ENCODE peak calls at places on chromosome 9, in four cellular contexts. B is stomach, T is aorta, J is H9. C is an unnamed sample.

GRCh38 chr9:109556786-109557185 is 58.7 kb upstream of the PTPN3 start:
- DNase-seq in B (no peak), T (no peak), J (no peak), C (no peak)

GRCh38 chr9:84170521-84171141 is 169.9 kb downstream of the SLC28A3 start:
- DNase-seq in B (peak), T (peak), J (peak), C (peak)

GRCh38 chr9:6133346-6134063 is 82.1 kb upstream of the IL33 start:
- DNase-seq in B (no peak), T (no peak), J (no peak), C (no peak)

GRCh38 chr9:70260007-70260443 is 1.2 kb downstream of the SMC5 start:
- DNase-seq in B (no peak), T (peak), J (no peak), C (no peak)

GRCh38 chr9:107638922-107639321 is 149.4 kb upstream of the KLF4 start:
- DNase-seq in B (peak), T (peak), J (no peak), C (no peak)

GRCh38 chr9:91037511-91038482 is 236.2 kb downstream of the SYK start:
- DNase-seq in B (peak), T (peak), J (no peak), C (no peak)

GRCh38 chr9:135245482-135246247 is 158.2 kb downstream of the OLFM1 start:
- DNase-seq in B (no peak), T (peak), J (no peak), C (peak)

GRCh38 chr9:125126019-125126746 is 17.1 kb downstream of the SCAI start:
- DNase-seq in B (peak), T (peak), J (no peak), C (no peak)

GRCh38 chr9:98726735-98727134 is 18.0 kb upstream of the GABBR2 start:
- DNase-seq in B (no peak), T (no peak), J (no peak), C (no peak)

DNA sequence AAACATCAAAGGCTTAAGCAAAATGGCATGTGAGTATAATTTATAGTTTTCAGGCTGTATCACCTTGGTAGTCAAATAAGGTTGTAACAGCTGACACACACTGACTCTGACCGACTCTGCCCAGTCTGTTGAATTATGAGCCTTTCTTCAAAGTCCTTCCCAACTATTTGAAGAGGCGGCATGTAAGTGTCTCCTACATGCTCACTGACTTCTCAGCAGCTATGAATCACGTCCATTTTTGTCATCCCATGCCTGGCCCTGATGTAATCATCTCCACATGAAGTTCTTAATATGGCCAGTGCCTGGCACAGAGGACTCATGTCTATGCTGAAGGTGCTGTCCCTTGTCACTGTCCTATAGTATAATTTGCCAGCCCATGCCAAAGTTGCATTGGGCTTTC is 5.1 kb upstream of the PTBP3 start:
- DNase-seq in B (no peak), T (no peak), J (no peak), C (no peak)
- H3K27ac ChIP-seq in B (no peak), T (no peak), J (no peak), C (no peak)

GRCh38 chr9:120839146-120839545 is 3.6 kb downstream of the PSMD5 start:
- DNase-seq in B (no peak), T (no peak), J (no peak), C (no peak)
- H3K27ac ChIP-seq in B (no peak), T (no peak), J (no peak), C (no peak)

GRCh38 chr9:74783408-74783807 is 104.3 kb downstream of the TRPM6 start:
- DNase-seq in B (no peak), T (no peak), J (no peak), C (no peak)
- H3K27ac ChIP-seq in B (no peak), T (no peak), J (no peak), C (no peak)

DNA sequence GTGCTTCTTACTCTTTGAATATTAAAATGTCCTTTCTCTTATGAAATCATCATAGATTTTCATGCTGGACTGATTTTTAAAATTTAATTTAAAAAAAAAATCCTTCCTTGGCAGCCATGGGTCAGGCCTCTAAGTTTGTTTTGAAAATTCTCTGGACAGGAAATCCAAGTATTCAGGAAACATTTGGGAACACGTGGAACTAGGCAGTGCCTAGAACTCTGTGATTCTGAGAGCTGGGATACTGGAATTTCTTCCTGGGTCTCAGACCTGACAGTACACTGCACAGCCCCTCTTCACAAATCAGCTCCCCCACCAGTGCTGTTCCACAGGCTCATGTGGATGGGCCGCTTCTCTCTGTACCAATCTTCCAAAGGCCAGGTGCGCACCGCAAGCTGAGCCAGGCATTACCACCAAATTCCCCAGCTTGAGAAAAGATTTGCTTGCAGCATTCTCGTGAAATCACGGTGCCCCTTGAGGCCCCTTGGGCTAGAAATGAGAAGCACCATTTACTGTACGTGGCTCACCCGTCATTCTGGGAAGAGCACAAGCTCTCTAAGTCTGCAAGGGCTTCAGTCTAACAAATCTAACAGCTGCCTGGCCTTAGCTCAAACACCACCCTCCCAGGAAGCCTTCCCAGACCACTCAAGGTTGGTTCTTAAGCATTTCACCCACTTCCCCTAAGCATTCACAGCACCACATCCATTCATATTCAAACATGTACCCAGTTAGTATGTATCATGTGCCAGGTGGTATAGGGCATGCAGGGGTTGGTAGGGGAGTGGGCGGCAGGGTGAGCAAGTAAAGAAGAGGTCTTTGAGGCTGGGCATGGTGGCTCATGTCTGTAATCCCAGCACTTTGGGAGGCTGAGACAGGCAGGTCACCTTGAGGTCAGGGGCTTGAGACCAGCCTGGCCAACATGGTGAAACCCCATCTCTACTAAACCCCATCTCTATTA is 26.5 kb downstream of the B4GALT1 start:
- DNase-seq in B (no peak), T (no peak), J (no peak), C (no peak)
- H3K27ac ChIP-seq in B (peak), T (peak), J (no peak), C (peak)

GRCh38 chr9:81377921-81378320 is 311.4 kb downstream of the TLE1 start:
- DNase-seq in B (no peak), T (no peak), J (no peak), C (no peak)
- H3K27ac ChIP-seq in B (no peak), T (no peak), J (no peak), C (no peak)

DNA sequence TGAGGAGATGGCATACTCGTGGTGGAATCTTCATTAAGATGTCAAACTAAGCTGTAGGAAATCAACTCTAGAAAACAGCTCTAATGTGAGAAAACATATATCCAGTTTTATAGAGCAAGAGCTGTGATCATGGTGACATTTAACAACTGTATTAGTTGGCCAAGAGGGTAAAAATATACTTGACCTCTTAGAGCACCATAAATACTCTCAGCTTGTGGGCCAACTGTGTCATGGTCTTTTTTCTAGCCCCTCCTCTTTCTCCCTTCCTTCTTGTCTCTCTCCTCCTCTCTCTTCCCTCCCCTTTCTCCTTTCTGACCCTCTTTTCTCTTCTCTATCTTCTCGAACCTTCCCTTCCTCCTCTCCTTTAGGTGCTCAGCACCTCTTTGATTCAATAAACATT is 54.7 kb downstream of the TMC1 start:
- DNase-seq in B (no peak), T (no peak), J (no peak), C (no peak)
- H3K27ac ChIP-seq in B (peak), T (no peak), J (no peak), C (peak)

DNA sequence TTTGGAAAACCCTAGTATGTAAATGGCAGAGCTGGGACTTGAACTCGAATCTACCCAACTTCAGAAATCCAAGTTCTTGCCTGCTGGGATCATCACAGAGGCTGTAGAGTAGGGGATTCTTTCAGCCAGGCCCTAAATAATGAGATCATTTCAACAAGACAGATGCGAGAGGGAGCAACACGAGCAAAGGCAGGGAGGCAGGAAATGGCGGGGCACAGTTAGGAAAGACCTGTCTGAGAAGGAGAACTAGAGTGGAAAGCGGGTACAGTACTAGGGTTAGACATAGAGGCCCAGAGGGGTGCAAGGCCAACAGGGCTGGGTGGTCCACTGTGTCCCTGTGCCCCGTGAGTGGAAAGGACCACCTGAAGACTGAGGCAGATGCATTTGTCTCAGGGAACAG is 46.1 kb downstream of the MVB12B start:
- DNase-seq in B (no peak), T (no peak), J (no peak), C (no peak)
- H3K27ac ChIP-seq in B (no peak), T (no peak), J (no peak), C (peak)

GRCh38 chr9:1008256-1008655 is 31.8 kb downstream of the DMRT3 start:
- DNase-seq in B (no peak), T (no peak), J (no peak), C (no peak)
- H3K27ac ChIP-seq in B (no peak), T (no peak), J (no peak), C (no peak)

GRCh38 chr9:38120961-38121360 is 51.9 kb upstream of the SHB start:
- DNase-seq in B (no peak), T (no peak), J (no peak), C (no peak)
- H3K27ac ChIP-seq in B (no peak), T (no peak), J (no peak), C (no peak)

C was measured in RWPE2.